ENCODE peak calls at places on chromosome 22, in six cellular contexts. J, M, C, K, A and T are unnamed samples. For H3K36me3, the result is how much of the 10 kb centered on the place peaks cover.

GRCh38 chr22:35454416-35455054 is 54.6 kb downstream of the MCM5 start:
- DNase-seq in J (no peak), M (no peak), C (no peak), K (no peak), A (no peak), T (no peak)

GRCh38 chr22:42273855-42274451 is 3.5 kb upstream of the TCF20 start:
- DNase-seq in J (no peak), M (peak), C (no peak), K (no peak), A (no peak), T (peak)

GRCh38 chr22:49394116-49394785 is 433.4 kb downstream of the BRD1 start:
- DNase-seq in J (no peak), M (no peak), C (no peak), K (no peak), A (peak), T (no peak)

GRCh38 chr22:38069372-38070249 is 12.4 kb downstream of the PICK1 start:
- DNase-seq in J (peak), M (no peak), C (peak), K (peak), A (peak), T (peak)

GRCh38 chr22:49068861-49069260 is 758.8 kb downstream of the BRD1 start:
- DNase-seq in J (no peak), M (no peak), C (no peak), K (no peak), A (no peak), T (no peak)

GRCh38 chr22:44491666-44492405 is 6.2 kb downstream of the RTL6 start:
- DNase-seq in J (no peak), M (no peak), C (no peak), K (no peak), A (no peak), T (no peak)

GRCh38 chr22:50569041-50569459 is 6.3 kb upstream of the SYCE3 start:
- DNase-seq in J (peak), M (no peak), C (peak), K (no peak), A (no peak), T (no peak)

GRCh38 chr22:17106785-17107546 is 14.2 kb downstream of the TMEM121B start:
- DNase-seq in J (no peak), M (peak), C (no peak), K (no peak), A (no peak), T (peak)

GRCh38 chr22:17918840-17919239 is 105.5 kb downstream of the MICAL3 start:
- DNase-seq in J (no peak), M (no peak), C (no peak), K (peak), A (no peak), T (no peak)

GRCh38 chr22:39439170-39439569 is 17.6 kb upstream of the MGAT3 start:
- DNase-seq in J (peak), M (no peak), C (no peak), K (peak), A (no peak), T (no peak)

GRCh38 chr22:49966716-49967332 is 6.3 kb downstream of the PIM3 start:
- DNase-seq in J (peak), M (peak), C (peak), K (no peak), A (peak), T (no peak)

GRCh38 chr22:44372611-44373010 is 59.9 kb upstream of the SHISAL1 start:
- DNase-seq in J (no peak), M (peak), C (no peak), K (no peak), A (no peak), T (no peak)

GRCh38 chr22:36868546-36868945 is 7.7 kb downstream of the NCF4 start:
- DNase-seq in J (no peak), M (no peak), C (no peak), K (no peak), A (no peak), T (no peak)

GRCh38 chr22:37639070-37639760 is at the start of gene SH3BP1:
- DNase-seq in J (peak), M (peak), C (peak), K (peak), A (peak), T (peak)

GRCh38 chr22:41241133-41241676 is 474 bp upstream of the CHADL start:
- DNase-seq in J (no peak), M (no peak), C (no peak), K (no peak), A (no peak), T (no peak)

GRCh38 chr22:46783721-46784120 is 21.3 kb downstream of the TBC1D22A start:
- DNase-seq in J (no peak), M (no peak), C (no peak), K (no peak), A (no peak), T (no peak)

GRCh38 chr22:41656515-41656914 is 32.2 kb downstream of the SNU13 start:
- DNase-seq in J (peak), M (no peak), C (no peak), K (no peak), A (no peak), T (no peak)

GRCh38 chr22:50305658-50306566 is 1.5 kb downstream of the PLXNB2 start:
- DNase-seq in J (peak), M (no peak), C (peak), K (peak), A (peak), T (peak)

GRCh38 chr22:38753894-38754246 is 1.9 kb downstream of the SUN2 start:
- DNase-seq in J (peak), M (no peak), C (no peak), K (no peak), A (peak), T (no peak)

GRCh38 chr22:35324067-35324466 is 24.4 kb downstream of the TOM1 start:
- DNase-seq in J (no peak), M (no peak), C (no peak), K (no peak), A (no peak), T (no peak)

GRCh38 chr22:43861529-43861928 is 784 bp downstream of the SULT4A1 start:
- DNase-seq in J (peak), M (peak), C (no peak), K (peak), A (no peak), T (peak)

GRCh38 chr22:31637375-31637937 is 24.6 kb downstream of the PISD start:
- DNase-seq in J (no peak), M (peak), C (no peak), K (no peak), A (no peak), T (no peak)

GRCh38 chr22:37185646-37186227 is 2.3 kb downstream of the C1QTNF6 start:
- DNase-seq in J (no peak), M (peak), C (no peak), K (no peak), A (no peak), T (no peak)

GRCh38 chr22:30868663-30869385 is 99.8 kb downstream of the MORC2 start:
- DNase-seq in J (peak), M (no peak), C (peak), K (peak), A (no peak), T (no peak)

GRCh38 chr22:47209547-47210023 is 447.1 kb downstream of the TBC1D22A start:
- DNase-seq in J (no peak), M (peak), C (no peak), K (no peak), A (peak), T (no peak)

GRCh38 chr22:38755155-38755910 is 465 bp downstream of the SUN2 start:
- DNase-seq in J (peak), M (peak), C (peak), K (peak), A (peak), T (peak)

GRCh38 chr22:46866591-46866990 is 104.1 kb downstream of the TBC1D22A start:
- DNase-seq in J (no peak), M (no peak), C (no peak), K (peak), A (no peak), T (no peak)

GRCh38 chr22:29156507-29156906 is 49.2 kb upstream of the EMID1 start:
- DNase-seq in J (peak), M (peak), C (no peak), K (no peak), A (no peak), T (peak)

GRCh38 chr22:28983788-28984441 is 77.7 kb downstream of the C22orf31 start:
- DNase-seq in J (no peak), M (no peak), C (no peak), K (no peak), A (no peak), T (no peak)

GRCh38 chr22:41699264-41700104 is at the start of gene MEI1:
- DNase-seq in J (peak), M (peak), C (peak), K (peak), A (peak), T (no peak)

GRCh38 chr22:42300286-42301071 is 30.0 kb upstream of the TCF20 start:
- DNase-seq in J (peak), M (no peak), C (peak), K (no peak), A (no peak), T (no peak)

GRCh38 chr22:36771376-36772063 is 4.4 kb downstream of the IFT27 start:
- DNase-seq in J (no peak), M (peak), C (no peak), K (no peak), A (no peak), T (no peak)

GRCh38 chr22:16915711-16916110 is 90.5 kb upstream of the XKR3 start:
- DNase-seq in J (no peak), M (no peak), C (no peak), K (no peak), A (no peak), T (no peak)

GRCh38 chr22:18091916-18092526 is 14.2 kb downstream of the PEX26 start:
- DNase-seq in J (peak), M (no peak), C (peak), K (peak), A (peak), T (no peak)

GRCh38 chr22:29330753-29331152 is 15.3 kb upstream of the RASL10A start:
- DNase-seq in J (no peak), M (no peak), C (no peak), K (peak), A (no peak), T (no peak)

GRCh38 chr22:47150426-47150825 is 388.0 kb downstream of the TBC1D22A start:
- DNase-seq in J (no peak), M (no peak), C (no peak), K (no peak), A (no peak), T (no peak)

GRCh38 chr22:19499236-19499879 is 19.6 kb downstream of the CDC45 start:
- DNase-seq in J (no peak), M (no peak), C (no peak), K (no peak), A (no peak), T (no peak)

GRCh38 chr22:19498154-19498865 is 18.6 kb downstream of the CDC45 start:
- DNase-seq in J (no peak), M (no peak), C (no peak), K (no peak), A (no peak), T (no peak)

GRCh38 chr22:19501897-19502447 is 22.2 kb downstream of the CLDN5 start:
- DNase-seq in J (no peak), M (no peak), C (no peak), K (no peak), A (no peak), T (no peak)

GRCh38 chr22:19498866-19499190 is 19.1 kb downstream of the CDC45 start:
- DNase-seq in J (no peak), M (no peak), C (no peak), K (no peak), A (no peak), T (no peak)

GRCh38 chr22:19499880-19500242 is 20.1 kb downstream of the CDC45 start:
- DNase-seq in J (no peak), M (no peak), C (no peak), K (no peak), A (no peak), T (no peak)
- H3K27ac ChIP-seq in J (no peak), M (no peak), C (no peak), K (no peak), A (no peak), T (no peak)

GRCh38 chr22:26471522-26471921 is 12.1 kb downstream of the HPS4 start:
- DNase-seq in J (peak), M (no peak), C (no peak), K (peak), A (no peak), T (no peak)

GRCh38 chr22:26476705-26477340 is 6.8 kb downstream of the HPS4 start:
- DNase-seq in J (no peak), M (no peak), C (no peak), K (peak), A (no peak), T (no peak)

GRCh38 chr22:26477341-26477731 is 6.2 kb downstream of the HPS4 start:
- DNase-seq in J (no peak), M (no peak), C (no peak), K (no peak), A (no peak), T (peak)

GRCh38 chr22:26470807-26471206 is 12.8 kb downstream of the HPS4 start:
- DNase-seq in J (no peak), M (no peak), C (no peak), K (no peak), A (no peak), T (no peak)

GRCh38 chr22:26474687-26475086 is 8.9 kb downstream of the HPS4 start:
- DNase-seq in J (no peak), M (no peak), C (no peak), K (peak), A (no peak), T (no peak)
- TF ChIP-seq CTCF in J (no peak), M (no peak), C (no peak), K (no peak), A (no peak), T (no peak)

DNA sequence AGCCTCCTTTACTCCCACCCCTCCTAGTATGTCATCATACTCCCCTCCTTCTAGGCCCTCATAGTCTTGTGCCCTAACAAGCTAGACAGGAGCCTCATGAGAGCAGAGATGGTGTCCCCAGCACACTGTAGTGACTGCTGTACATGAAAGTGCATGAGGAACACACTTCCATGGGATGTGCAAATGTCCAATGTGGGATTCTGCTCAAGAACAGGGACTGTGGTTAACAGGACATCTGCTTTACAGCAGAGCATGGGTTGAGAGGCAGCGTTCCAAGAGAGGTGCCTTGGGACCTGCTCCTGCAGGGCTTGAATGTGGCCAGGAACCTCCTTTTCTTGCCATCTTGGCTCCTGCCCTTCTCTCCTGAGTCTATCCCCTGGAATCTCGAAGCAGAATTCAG is 45.3 kb downstream of the HIRA start:
- DNase-seq in J (no peak), M (no peak), C (no peak), K (no peak), A (no peak), T (no peak)
- H3K36me3 ChIP-seq in J (under half), M (under half), C (under half), K (under half), A (under half), T (half or more)

DNA sequence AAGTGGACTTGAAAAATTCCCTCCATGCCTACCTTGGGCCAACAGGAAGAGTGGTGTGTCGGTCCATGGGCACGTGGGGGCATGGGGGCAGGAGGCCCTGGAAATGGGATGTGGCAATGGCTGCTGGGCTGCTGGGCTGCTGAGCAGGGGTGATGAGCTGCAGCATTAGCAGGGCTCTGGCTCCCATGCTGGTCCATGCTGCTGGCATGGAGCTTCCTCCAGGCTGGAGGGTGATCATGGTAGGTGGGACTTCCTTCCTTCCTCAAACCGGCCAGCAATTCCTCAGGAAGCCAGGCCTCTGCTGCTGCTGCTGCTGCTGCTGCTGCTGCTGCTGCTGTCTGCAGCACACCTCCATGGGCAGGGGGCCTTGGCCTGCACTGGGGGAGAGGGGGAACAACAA is 4.3 kb downstream of the RGL4 start:
- DNase-seq in J (no peak), M (no peak), C (no peak), K (no peak), A (no peak), T (no peak)
- H3K27ac ChIP-seq in J (no peak), M (peak), C (no peak), K (no peak), A (no peak), T (no peak)

GRCh38 chr22:20060700-20061480 is 19.2 kb upstream of the DGCR8 start:
- DNase-seq in J (no peak), M (no peak), C (no peak), K (no peak), A (no peak), T (no peak)
- TF ChIP-seq CTCF in J (no peak), M (no peak), C (no peak), K (no peak), A (no peak), T (peak)